ENCODE peak calls at places on chromosome 19, in five cellular contexts. M is HepG2, J is K562, W is IMR-90, F is SK-N-SH. B is an unnamed sample.

GRCh38 chr19:6161271-6161850 is 25.9 kb downstream of the ACSBG2 start:
- DNase-seq in M (peak; percentile 13), J (peak; percentile 95), W (no peak), F (peak; percentile 13), B (peak; percentile 52)

GRCh38 chr19:31318790-31319189 is 30.4 kb downstream of the TSHZ3 start:
- DNase-seq in M (no peak), J (no peak), W (no peak), F (no peak), B (no peak)

GRCh38 chr19:12766051-12766521 is 9.3 kb downstream of the HOOK2 start:
- DNase-seq in M (peak; percentile 76), J (peak; percentile 72), W (peak; percentile 73), F (no peak), B (no peak)

GRCh38 chr19:50658438-50659317 is 9.4 kb downstream of the C19orf81 start:
- DNase-seq in M (no peak), J (peak; percentile 97), W (peak; percentile 64), F (peak; percentile 99), B (no peak)

GRCh38 chr19:49212302-49212701 is 54.7 kb downstream of the TRPM4 start:
- DNase-seq in M (no peak), J (peak; percentile 36), W (no peak), F (no peak), B (no peak)

GRCh38 chr19:48284891-48285290 is 15.0 kb downstream of the ZNF114 start:
- DNase-seq in M (no peak), J (no peak), W (peak; percentile 82), F (no peak), B (no peak)

GRCh38 chr19:42279902-42280760 is 11.1 kb downstream of the CIC start:
- DNase-seq in M (peak; percentile 79), J (peak; percentile 95), W (peak; percentile 83), F (peak; percentile 96), B (peak; percentile 74)

GRCh38 chr19:6086081-6086858 is 24.0 kb downstream of the RFX2 start:
- DNase-seq in M (no peak), J (no peak), W (peak; percentile 71), F (no peak), B (no peak)

GRCh38 chr19:12667903-12668302 is 1.3 kb downstream of the WDR83 start:
- DNase-seq in M (no peak), J (no peak), W (no peak), F (no peak), B (no peak)

GRCh38 chr19:48487944-48488343 is 18.8 kb downstream of the CYTH2 start:
- DNase-seq in M (peak; percentile 37), J (no peak), W (peak; percentile 70), F (no peak), B (no peak)

GRCh38 chr19:6216996-6217751 is 62.6 kb downstream of the MLLT1 start:
- DNase-seq in M (no peak), J (peak; percentile 79), W (peak; percentile 13), F (peak; percentile 93), B (no peak)

GRCh38 chr19:7478843-7479227 is 10.0 kb downstream of the PEX11G start:
- DNase-seq in M (no peak), J (no peak), W (no peak), F (peak; percentile 29), B (no peak)

GRCh38 chr19:5805465-5806132 is 732 bp downstream of the NRTN start:
- DNase-seq in M (peak; percentile 65), J (peak; percentile 87), W (peak; percentile 24), F (peak; percentile 91), B (no peak)

GRCh38 chr19:7013678-7014077 is 7.6 kb downstream of the MBD3L2B start:
- DNase-seq in M (no peak), J (no peak), W (no peak), F (no peak), B (peak; percentile 68)

GRCh38 chr19:8259922-8260247 is 48.3 kb downstream of the CD320 start:
- DNase-seq in M (no peak), J (no peak), W (no peak), F (no peak), B (no peak)

GRCh38 chr19:40673377-40673776 is 17.1 kb downstream of the NUMBL start:
- DNase-seq in M (no peak), J (no peak), W (no peak), F (no peak), B (no peak)

GRCh38 chr19:54114340-54114826 is 1.1 kb downstream of the TFPT start:
- DNase-seq in M (no peak), J (peak; percentile 21), W (peak; percentile 18), F (peak; percentile 52), B (no peak)

GRCh38 chr19:45117167-45117594 is 24.2 kb downstream of the PPP1R37 start:
- DNase-seq in M (no peak), J (peak; percentile 54), W (peak; percentile 20), F (no peak), B (peak; percentile 73)

GRCh38 chr19:40862785-40863184 is 12.5 kb upstream of the CYP2A6 start:
- DNase-seq in M (no peak), J (peak; percentile 16), W (no peak), F (no peak), B (no peak)

GRCh38 chr19:41064974-41065569 is 23.2 kb upstream of the CYP2A13 start:
- DNase-seq in M (no peak), J (peak; percentile 48), W (peak; percentile 43), F (peak; percentile 10), B (no peak)

GRCh38 chr19:49857061-49857833 is 6.3 kb downstream of the PTOV1 start:
- DNase-seq in M (no peak), J (no peak), W (no peak), F (peak; percentile 52), B (no peak)

GRCh38 chr19:40718774-40719391 is 2.0 kb downstream of the ITPKC start:
- DNase-seq in M (peak; percentile 79), J (peak; percentile 71), W (peak; percentile 40), F (no peak), B (peak; percentile 8)

GRCh38 chr19:13102416-13102665 is 317 bp downstream of the LYL1 start:
- DNase-seq in M (no peak), J (no peak), W (no peak), F (no peak), B (no peak)

GRCh38 chr19:8360196-8360595 is 3.8 kb upstream of the ANGPTL4 start:
- DNase-seq in M (no peak), J (no peak), W (no peak), F (no peak), B (no peak)

GRCh38 chr19:15197275-15198005 is 3.4 kb downstream of the NOTCH3 start:
- DNase-seq in M (no peak), J (no peak), W (peak; percentile 18), F (peak; percentile 67), B (no peak)

GRCh38 chr19:1087813-1088418 is 7.3 kb downstream of the POLR2E start:
- DNase-seq in M (no peak), J (no peak), W (no peak), F (no peak), B (no peak)

GRCh38 chr19:17327654-17328516 is 6.8 kb downstream of the ANO8 start:
- DNase-seq in M (peak; percentile 13), J (peak; percentile 80), W (no peak), F (peak; percentile 85), B (no peak)

GRCh38 chr19:28934626-28935025 is 278.3 kb downstream of the UQCRFS1 start:
- DNase-seq in M (no peak), J (no peak), W (peak; percentile 40), F (no peak), B (no peak)

GRCh38 chr19:4914736-4915501 is 5.6 kb downstream of the UHRF1 start:
- DNase-seq in M (no peak), J (peak; percentile 67), W (peak; percentile 69), F (no peak), B (no peak)

GRCh38 chr19:34482380-34483250 is 1.1 kb downstream of the WTIP start:
- DNase-seq in M (no peak), J (no peak), W (peak; percentile 37), F (peak; percentile 70), B (no peak)

GRCh38 chr19:2584002-2584401 is 108.1 kb downstream of the GADD45B start:
- DNase-seq in M (no peak), J (no peak), W (no peak), F (no peak), B (no peak)

GRCh38 chr19:36110487-36111199 is at the start of gene OVOL3:
- DNase-seq in M (no peak), J (no peak), W (no peak), F (no peak), B (no peak)

GRCh38 chr19:47729468-47729798 is 15.9 kb upstream of the NOP53 start:
- DNase-seq in M (no peak), J (peak; percentile 85), W (peak; percentile 85), F (no peak), B (no peak)

GRCh38 chr19:995051-995827 is 5.0 kb upstream of the GRIN3B start:
- DNase-seq in M (no peak), J (no peak), W (no peak), F (no peak), B (no peak)

GRCh38 chr19:37551123-37551993 is 43.2 kb downstream of the ZNF571 start:
- DNase-seq in M (no peak), J (peak; percentile 62), W (peak; percentile 44), F (peak; percentile 95), B (no peak)

GRCh38 chr19:16265890-16266585 is 58.6 kb upstream of the KLF2 start:
- DNase-seq in M (no peak), J (no peak), W (no peak), F (no peak), B (no peak)

GRCh38 chr19:16266586-16266942 is 58.1 kb upstream of the KLF2 start:
- DNase-seq in M (no peak), J (no peak), W (no peak), F (no peak), B (no peak)

GRCh38 chr19:16265205-16265604 is 59.4 kb upstream of the KLF2 start:
- DNase-seq in M (no peak), J (no peak), W (no peak), F (no peak), B (no peak)

GRCh38 chr19:16273005-16273404 is 51.6 kb upstream of the KLF2 start:
- DNase-seq in M (no peak), J (no peak), W (no peak), F (no peak), B (no peak)

GRCh38 chr19:16268676-16269319 is 55.8 kb upstream of the KLF2 start:
- DNase-seq in M (no peak), J (no peak), W (no peak), F (no peak), B (no peak)
- TF ChIP-seq MXI1 in M (no peak), J (no peak), W (no peak), F (no peak), B (no peak)

DNA sequence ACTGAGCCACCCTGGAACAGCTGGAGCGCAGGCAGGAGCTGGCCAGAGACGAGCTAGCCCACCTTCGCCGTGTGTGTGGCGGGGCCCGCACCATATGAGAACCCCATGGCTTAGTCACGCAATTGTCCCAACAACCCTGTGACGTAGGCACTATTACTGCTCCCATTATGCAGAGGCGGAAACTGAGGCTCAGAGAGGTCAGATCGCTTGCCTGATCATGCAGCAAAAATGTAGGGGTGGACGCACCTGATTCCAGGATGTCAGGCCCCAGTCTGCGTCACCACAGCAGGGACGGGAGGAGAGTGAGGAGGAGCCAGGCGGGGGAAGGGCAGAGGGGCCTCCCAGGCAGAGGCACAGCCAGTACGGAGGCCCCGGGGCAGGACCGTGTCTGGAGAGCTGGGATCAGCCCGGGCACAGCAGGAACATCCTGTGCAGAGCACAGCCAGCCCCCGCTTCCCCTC is 16.8 kb downstream of the PIP5K1C start:
- DNase-seq in M (no peak), J (peak; percentile 70), W (no peak), F (no peak), B (no peak)
- TF ChIP-seq MXI1 in M (no peak), J (no peak), W (no peak), F (no peak), B (no peak)

GRCh38 chr19:19661675-19662251 is 1.7 kb downstream of the ATP13A1 start:
- DNase-seq in M (peak; percentile 66), J (peak; percentile 51), W (no peak), F (peak; percentile 60), B (peak; percentile 93)
- TF ChIP-seq MXI1 in M (no peak), J (no peak), W (no peak), F (no peak), B (peak; percentile 38)

GRCh38 chr19:10260141-10260584 is 8.1 kb downstream of the MRPL4 start:
- DNase-seq in M (peak; percentile 30), J (peak; percentile 49), W (no peak), F (no peak), B (no peak)
- TF ChIP-seq MXI1 in M (no peak), J (no peak), W (no peak), F (no peak), B (no peak)

B was measured in GM12878.